ENCODE peak calls at places on chromosomes 4 and X, in four cellular contexts. A is nucleus accumbens, D is nephron progenitor cell, X is activated gamma-delta T cell treated with Interleukin-2 at 50 U/mL for 16 hours. V is an unnamed sample.

GRCh38 chr4:120724656-120725055 is 197.9 kb downstream of the PRDM5 start:
- DNase-seq in A (no peak), D (no peak), X (no peak), V (no peak)

GRCh38 chr4:103372002-103372558 is 173.9 kb upstream of the CENPE start:
- DNase-seq in A (no peak), D (no peak), X (no peak), V (no peak)

GRCh38 chr4:1195109-1195671 is 22.8 kb upstream of the SPON2 start:
- DNase-seq in A (no peak), D (no peak), X (no peak), V (no peak)

GRCh38 chr4:64158648-64159326 is 250.5 kb downstream of the TECRL start:
- DNase-seq in A (peak; percentile 3), D (peak; percentile 67), X (no peak), V (peak; percentile 54)

GRCh38 chrX:135327299-135327698 is 18.0 kb downstream of the ETDC start:
- DNase-seq in A (no peak), D (no peak), X (no peak), V (no peak)

GRCh38 chrX:102516314-102516936 is at the start of gene TMSB15A:
- DNase-seq in A (peak; percentile 19), D (peak; percentile 81), X (peak; percentile 47), V (peak; percentile 41)

GRCh38 chr4:3801931-3802550 is 35.9 kb downstream of the ADRA2C start:
- DNase-seq in A (no peak), D (no peak), X (no peak), V (no peak)

GRCh38 chr4:133584714-133585113 is 435.6 kb downstream of the PCDH10 start:
- DNase-seq in A (no peak), D (no peak), X (no peak), V (no peak)

GRCh38 chr4:2862528-2862927 is 18.9 kb downstream of the ADD1 start:
- DNase-seq in A (no peak), D (no peak), X (no peak), V (no peak)

GRCh38 chr4:125639182-125639621 is 324.4 kb downstream of the FAT4 start:
- DNase-seq in A (no peak), D (peak; percentile 26), X (no peak), V (no peak)

GRCh38 chr4:20362148-20362547 is 110.4 kb downstream of the SLIT2 start:
- DNase-seq in A (no peak), D (no peak), X (no peak), V (no peak)

GRCh38 chr4:6391852-6392188 is 80.6 kb downstream of the PPP2R2C start:
- DNase-seq in A (no peak), D (no peak), X (no peak), V (no peak)

GRCh38 chr4:112514449-112515277 is 1.3 kb downstream of the NEUROG2 start:
- DNase-seq in A (no peak), D (peak; percentile 54), X (no peak), V (peak; percentile 70)

GRCh38 chrX:88526385-88526784 is 220.6 kb upstream of the CPXCR1 start:
- DNase-seq in A (no peak), D (no peak), X (no peak), V (no peak)

GRCh38 chrX:48487362-48487785 is 11.4 kb downstream of the FTSJ1 start:
- DNase-seq in A (no peak), D (no peak), X (no peak), V (no peak)

GRCh38 chrX:75230296-75230695 is 43.6 kb upstream of the UPRT start:
- DNase-seq in A (no peak), D (no peak), X (no peak), V (no peak)

GRCh38 chrX:19772759-19773623 is 114.4 kb downstream of the SH3KBP1 start:
- DNase-seq in A (no peak), D (peak; percentile 7), X (no peak), V (no peak)

GRCh38 chr4:109510687-109511086 is 49.4 kb upstream of the MCUB start:
- DNase-seq in A (no peak), D (no peak), X (no peak), V (no peak)

GRCh38 chr4:7737268-7737645 is 202.4 kb downstream of the AFAP1 start:
- DNase-seq in A (no peak), D (no peak), X (no peak), V (no peak)

V was measured in GM20000.